ENCODE peak calls at places on chromosome 6, in nine cellular contexts. U is A549, Q is cardiac fibroblast, V is fibroblast of mammary gland, C is AG04449, E is astrocyte of the spinal cord, Z is IMR-90, N is colonic mucosa, M is hepatocyte. S is an unnamed sample.

GRCh38 chr6:132357120-132357519 is 44.2 kb downstream of the MOXD1 start:
- DNase-seq in U (no peak), Q (peak), V (peak), C (no peak), E (peak), Z (peak), N (no peak), M (no peak), S (no peak)

GRCh38 chr6:3147914-3148757 is 9.2 kb downstream of the TUBB2A start:
- DNase-seq in U (no peak), Q (no peak), V (no peak), C (no peak), E (no peak), Z (no peak), N (no peak), M (no peak), S (no peak)

GRCh38 chr6:117605169-117605826 is 3.0 kb upstream of the GOPC start:
- DNase-seq in U (peak), Q (peak), V (peak), C (peak), E (peak), Z (peak), N (peak), M (peak), S (no peak)

GRCh38 chr6:89797317-89797716 is 22.3 kb downstream of the MDN1 start:
- DNase-seq in U (no peak), Q (peak), V (peak), C (no peak), E (peak), Z (peak), N (no peak), M (no peak), S (peak)

GRCh38 chr6:157203764-157204163 is 119.6 kb downstream of the TMEM242 start:
- DNase-seq in U (no peak), Q (no peak), V (no peak), C (no peak), E (no peak), Z (no peak), N (no peak), M (no peak), S (no peak)

GRCh38 chr6:21075986-21076385 is 517.6 kb upstream of the SOX4 start:
- DNase-seq in U (no peak), Q (no peak), V (no peak), C (no peak), E (no peak), Z (no peak), N (no peak), M (no peak), S (no peak)

GRCh38 chr6:138289739-138290138 is 71.4 kb upstream of the PBOV1 start:
- DNase-seq in U (peak), Q (no peak), V (no peak), C (no peak), E (no peak), Z (no peak), N (no peak), M (peak), S (no peak)

GRCh38 chr6:27144740-27145079 is 102.8 kb upstream of the PRSS16 start:
- DNase-seq in U (no peak), Q (no peak), V (no peak), C (no peak), E (no peak), Z (no peak), N (no peak), M (no peak), S (no peak)

GRCh38 chr6:118930680-118931079 is 4.3 kb downstream of the MCM9 start:
- DNase-seq in U (no peak), Q (no peak), V (no peak), C (no peak), E (no peak), Z (no peak), N (no peak), M (no peak), S (no peak)

GRCh38 chr6:96939019-96939805 is 14.7 kb downstream of the KLHL32 start:
- DNase-seq in U (no peak), Q (peak), V (peak), C (peak), E (peak), Z (peak), N (peak), M (no peak), S (no peak)

GRCh38 chr6:146103416-146104072 is 74.7 kb downstream of the GRM1 start:
- DNase-seq in U (no peak), Q (no peak), V (no peak), C (no peak), E (no peak), Z (no peak), N (no peak), M (no peak), S (no peak)

GRCh38 chr6:4210619-4211419 is 75.4 kb upstream of the ECI2 start:
- DNase-seq in U (peak), Q (peak), V (peak), C (no peak), E (peak), Z (peak), N (peak), M (peak), S (no peak)

GRCh38 chr6:157884756-157885155 is 61.7 kb downstream of the SNX9 start:
- DNase-seq in U (no peak), Q (no peak), V (no peak), C (no peak), E (no peak), Z (no peak), N (no peak), M (no peak), S (no peak)

GRCh38 chr6:103273048-103273447 is 1586.7 kb downstream of the HACE1 start:
- DNase-seq in U (no peak), Q (peak), V (no peak), C (no peak), E (no peak), Z (no peak), N (no peak), M (peak), S (no peak)

GRCh38 chr6:56490994-56491393 is 151.7 kb downstream of the DST start:
- DNase-seq in U (no peak), Q (peak), V (peak), C (no peak), E (peak), Z (peak), N (no peak), M (no peak), S (no peak)

GRCh38 chr6:125050663-125051318 is 88.6 kb downstream of the RNF217 start:
- DNase-seq in U (no peak), Q (peak), V (peak), C (no peak), E (peak), Z (peak), N (no peak), M (peak), S (no peak)

GRCh38 chr6:159169557-159170332 is 545 bp downstream of the FNDC1 start:
- DNase-seq in U (peak), Q (peak), V (peak), C (no peak), E (peak), Z (peak), N (peak), M (peak), S (no peak)

GRCh38 chr6:47235964-47236760 is 73.5 kb downstream of the TNFRSF21 start:
- DNase-seq in U (no peak), Q (no peak), V (no peak), C (no peak), E (no peak), Z (no peak), N (peak), M (peak), S (no peak)

GRCh38 chr6:83908813-83909212 is 49.3 kb downstream of the CYB5R4 start:
- DNase-seq in U (no peak), Q (peak), V (no peak), C (no peak), E (peak), Z (peak), N (no peak), M (no peak), S (no peak)

GRCh38 chr6:38404900-38405556 is 234.7 kb downstream of the BTBD9 start:
- DNase-seq in U (no peak), Q (peak), V (peak), C (no peak), E (peak), Z (peak), N (no peak), M (peak), S (no peak)

GRCh38 chr6:2937627-2938003 is 33.8 kb downstream of the SERPINB6 start:
- DNase-seq in U (no peak), Q (no peak), V (no peak), C (no peak), E (no peak), Z (no peak), N (peak), M (no peak), S (peak)

GRCh38 chr6:5051394-5051793 is 33.7 kb upstream of the PPP1R3G start:
- DNase-seq in U (no peak), Q (no peak), V (no peak), C (no peak), E (no peak), Z (no peak), N (no peak), M (no peak), S (no peak)

GRCh38 chr6:82878812-82879211 is 186.8 kb downstream of the UBE3D start:
- DNase-seq in U (no peak), Q (peak), V (peak), C (no peak), E (peak), Z (peak), N (no peak), M (peak), S (no peak)

GRCh38 chr6:98957440-98957839 is 9.7 kb upstream of the FBXL4 start:
- DNase-seq in U (no peak), Q (peak), V (peak), C (peak), E (peak), Z (peak), N (peak), M (peak), S (no peak)

GRCh38 chr6:167894965-167895364 is 68.3 kb downstream of the AFDN start:
- DNase-seq in U (no peak), Q (no peak), V (no peak), C (no peak), E (no peak), Z (no peak), N (no peak), M (no peak), S (no peak)

GRCh38 chr6:138520463-138520862 is 21.2 kb upstream of the NHSL1 start:
- DNase-seq in U (peak), Q (peak), V (peak), C (no peak), E (peak), Z (no peak), N (no peak), M (no peak), S (no peak)

GRCh38 chr6:42387336-42387735 is 64.4 kb downstream of the TRERF1 start:
- DNase-seq in U (no peak), Q (no peak), V (no peak), C (no peak), E (no peak), Z (no peak), N (no peak), M (no peak), S (no peak)

GRCh38 chr6:138052783-138053182 is 54.4 kb downstream of the PERP start:
- DNase-seq in U (no peak), Q (no peak), V (no peak), C (no peak), E (no peak), Z (no peak), N (no peak), M (no peak), S (no peak)

GRCh38 chr6:28884423-28885148 is 39.2 kb downstream of the TRIM27 start:
- DNase-seq in U (no peak), Q (no peak), V (no peak), C (no peak), E (no peak), Z (no peak), N (no peak), M (no peak), S (no peak)

GRCh38 chr6:82364087-82365010 is 732 bp downstream of the TPBG start:
- DNase-seq in U (peak), Q (peak), V (peak), C (no peak), E (peak), Z (peak), N (peak), M (peak), S (peak)

GRCh38 chr6:89371849-89372505 is 19.5 kb upstream of the UBE2J1 start:
- DNase-seq in U (peak), Q (peak), V (peak), C (no peak), E (peak), Z (peak), N (peak), M (peak), S (peak)

GRCh38 chr6:163311830-163312229 is 102.7 kb upstream of the QKI start:
- DNase-seq in U (peak), Q (peak), V (no peak), C (no peak), E (no peak), Z (no peak), N (no peak), M (no peak), S (peak)

GRCh38 chr6:40759259-40759658 is 172.1 kb upstream of the LRFN2 start:
- DNase-seq in U (no peak), Q (no peak), V (no peak), C (no peak), E (no peak), Z (no peak), N (no peak), M (no peak), S (no peak)

GRCh38 chr6:123784330-123784729 is 19.3 kb upstream of the NKAIN2 start:
- DNase-seq in U (no peak), Q (no peak), V (no peak), C (no peak), E (no peak), Z (no peak), N (no peak), M (no peak), S (no peak)

GRCh38 chr6:150599199-150600002 is at the start of gene PLEKHG1:
- DNase-seq in U (peak), Q (peak), V (peak), C (no peak), E (peak), Z (no peak), N (peak), M (peak), S (peak)

GRCh38 chr6:41182069-41183034 is 18.6 kb downstream of the TREML2 start:
- DNase-seq in U (peak), Q (peak), V (peak), C (peak), E (peak), Z (peak), N (peak), M (peak), S (peak)

GRCh38 chr6:152130441-152130840 is 323.0 kb downstream of the ESR1 start:
- DNase-seq in U (no peak), Q (peak), V (no peak), C (no peak), E (no peak), Z (no peak), N (no peak), M (no peak), S (no peak)

GRCh38 chr6:106974999-106975698 is 620 bp upstream of the CD24 start:
- DNase-seq in U (peak), Q (peak), V (peak), C (no peak), E (peak), Z (no peak), N (peak), M (peak), S (no peak)
- TF ChIP-seq CTCF in U (peak), Q (no peak), V (no peak), C (no peak), E (peak), Z (peak), N (no peak), M (peak), S (peak)

DNA sequence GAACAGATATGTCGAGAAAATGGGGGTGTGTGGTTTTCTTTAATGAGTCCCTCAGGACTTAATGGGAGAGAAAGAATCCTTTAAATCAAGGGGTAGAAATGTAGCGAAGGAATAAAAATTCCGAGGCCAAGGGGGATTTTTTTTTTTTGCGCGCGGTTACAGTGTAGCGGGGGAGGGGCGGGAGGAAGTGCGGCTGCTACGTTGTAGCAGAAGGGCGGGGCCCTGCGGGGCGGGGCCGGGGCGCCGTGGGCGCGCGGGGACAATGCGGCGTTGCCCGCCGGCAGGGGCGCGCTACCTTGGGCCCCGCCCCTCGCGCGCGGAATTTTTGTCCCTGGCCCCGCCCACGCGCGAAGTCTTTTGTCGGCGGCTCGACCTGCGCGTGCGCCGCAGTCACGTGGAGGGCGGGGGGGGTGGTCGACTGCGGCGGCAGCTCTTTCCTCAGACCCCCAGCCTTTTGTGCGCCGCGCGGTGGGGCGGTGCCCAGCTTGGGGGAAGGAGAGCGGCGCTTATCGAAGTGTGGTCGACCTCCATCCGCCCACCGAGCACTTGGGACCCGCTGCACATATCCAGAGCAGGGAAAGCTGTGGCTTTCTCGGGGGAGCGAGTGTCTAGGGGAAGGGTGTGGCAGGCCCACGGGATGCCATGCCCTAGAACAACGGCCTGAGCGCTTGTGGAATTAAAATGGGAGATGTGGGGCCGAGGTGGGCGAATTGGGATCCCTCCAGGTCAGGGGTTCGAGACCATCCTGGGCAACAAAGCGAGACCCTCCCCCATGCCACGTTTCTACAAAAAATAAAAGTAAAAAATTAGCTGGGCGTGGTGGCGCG is 1.3 kb downstream of the TUBB start:
- DNase-seq in U (no peak), Q (peak), V (peak), C (no peak), E (peak), Z (peak), N (peak), M (peak), S (peak)
- TF ChIP-seq CTCF in U (no peak), Q (no peak), V (no peak), C (peak), E (peak), Z (peak), N (peak), M (peak), S (peak)

DNA sequence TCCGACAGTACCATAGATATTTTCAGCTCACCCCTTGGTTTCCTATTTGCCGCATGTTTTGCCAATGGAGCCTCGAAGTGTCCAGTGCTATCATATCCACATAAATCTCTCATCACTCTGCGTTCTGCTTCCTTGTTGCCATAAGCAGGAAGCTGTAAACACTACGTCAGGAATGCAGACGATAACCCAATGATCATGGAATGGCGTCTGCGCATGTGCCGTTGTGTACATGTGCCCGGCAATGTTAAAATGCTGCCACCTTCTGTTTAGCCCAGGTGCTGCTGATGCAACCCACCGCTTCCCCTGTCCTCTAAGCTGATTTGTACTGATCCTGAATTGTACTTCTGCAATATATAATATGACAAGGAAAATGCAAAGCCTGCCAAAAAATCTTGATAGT is 607.5 kb downstream of the HDGFL1 start:
- DNase-seq in U (no peak), Q (peak), V (no peak), C (no peak), E (no peak), Z (no peak), N (no peak), M (peak), S (no peak)
- TF ChIP-seq CTCF in U (no peak), Q (no peak), V (no peak), C (no peak), E (no peak), Z (no peak), N (no peak), M (peak), S (peak)

GRCh38 chr6:63919556-63920110 is 284.0 kb downstream of the PHF3 start:
- DNase-seq in U (no peak), Q (no peak), V (no peak), C (no peak), E (no peak), Z (no peak), N (no peak), M (no peak), S (no peak)
- TF ChIP-seq CTCF in U (no peak), Q (no peak), V (no peak), C (no peak), E (no peak), Z (no peak), N (no peak), M (no peak), S (no peak)

GRCh38 chr6:112309244-112309643 is 37.9 kb upstream of the RFPL4B start:
- DNase-seq in U (no peak), Q (no peak), V (no peak), C (no peak), E (no peak), Z (no peak), N (no peak), M (no peak), S (no peak)

GRCh38 chr6:112310439-112311154 is 36.5 kb upstream of the RFPL4B start:
- DNase-seq in U (no peak), Q (no peak), V (no peak), C (no peak), E (no peak), Z (no peak), N (no peak), M (no peak), S (no peak)

GRCh38 chr6:112308476-112308875 is 38.7 kb upstream of the RFPL4B start:
- DNase-seq in U (no peak), Q (no peak), V (peak), C (no peak), E (no peak), Z (no peak), N (no peak), M (no peak), S (no peak)

GRCh38 chr6:112307707-112308106 is 39.4 kb upstream of the RFPL4B start:
- DNase-seq in U (no peak), Q (no peak), V (no peak), C (no peak), E (no peak), Z (peak), N (no peak), M (no peak), S (no peak)

GRCh38 chr6:112311950-112312547 is 35.1 kb upstream of the RFPL4B start:
- DNase-seq in U (peak), Q (peak), V (peak), C (no peak), E (peak), Z (peak), N (no peak), M (peak), S (no peak)
- TF ChIP-seq CTCF in U (peak), Q (peak), V (peak), C (peak), E (peak), Z (peak), N (peak), M (peak), S (peak)